ENCODE peak calls at places on chromosome 15, in ten cellular contexts. One of them, this sample, is unnamed.

GRCh38 chr15:78208341-78208844 is 26.0 kb downstream of the ACSBG1 start:
- DNase-seq in WERI-Rb-1: no peak
- DNase-seq in neural progenitor cell: no peak
- DNase-seq in brain microvascular endothelial cell: no peak
- DNase-seq in epithelial cell of esophagus: no peak
- DNase-seq in lower lobe of right lung: no peak
- DNase-seq in uterus: no peak
- DNase-seq in cardiac muscle cell: no peak
- DNase-seq in HFFc6: no peak
- DNase-seq in breast epithelium: peak
- DNase-seq in this sample: no peak

GRCh38 chr15:51243774-51244173 is 94.6 kb downstream of the CYP19A1 start:
- DNase-seq in HFFc6: no peak
- DNase-seq in cardiac muscle cell: no peak
- DNase-seq in lower lobe of right lung: no peak
- DNase-seq in uterus: no peak
- DNase-seq in WERI-Rb-1: no peak
- DNase-seq in epithelial cell of esophagus: peak
- DNase-seq in neural progenitor cell: no peak
- DNase-seq in breast epithelium: no peak
- DNase-seq in brain microvascular endothelial cell: no peak
- DNase-seq in this sample: no peak

GRCh38 chr15:63221346-63221745 is 31.9 kb downstream of the RAB8B start:
- DNase-seq in WERI-Rb-1: no peak
- DNase-seq in breast epithelium: no peak
- DNase-seq in uterus: no peak
- DNase-seq in brain microvascular endothelial cell: no peak
- DNase-seq in lower lobe of right lung: no peak
- DNase-seq in cardiac muscle cell: no peak
- DNase-seq in neural progenitor cell: no peak
- DNase-seq in HFFc6: peak
- DNase-seq in epithelial cell of esophagus: peak
- DNase-seq in this sample: no peak

GRCh38 chr15:78006567-78007205 is 70.8 kb downstream of the TBC1D2B start:
- DNase-seq in HFFc6: no peak
- DNase-seq in cardiac muscle cell: no peak
- DNase-seq in neural progenitor cell: no peak
- DNase-seq in brain microvascular endothelial cell: no peak
- DNase-seq in epithelial cell of esophagus: no peak
- DNase-seq in WERI-Rb-1: no peak
- DNase-seq in lower lobe of right lung: no peak
- DNase-seq in uterus: no peak
- DNase-seq in breast epithelium: no peak
- DNase-seq in this sample: no peak

GRCh38 chr15:63434567-63435219 is 53.0 kb upstream of the CA12 start:
- DNase-seq in uterus: no peak
- DNase-seq in cardiac muscle cell: no peak
- DNase-seq in breast epithelium: no peak
- DNase-seq in HFFc6: no peak
- DNase-seq in neural progenitor cell: no peak
- DNase-seq in brain microvascular endothelial cell: no peak
- DNase-seq in epithelial cell of esophagus: no peak
- DNase-seq in lower lobe of right lung: no peak
- DNase-seq in WERI-Rb-1: no peak
- DNase-seq in this sample: no peak

GRCh38 chr15:28021281-28022039 is 77.7 kb downstream of the OCA2 start:
- DNase-seq in lower lobe of right lung: peak
- DNase-seq in breast epithelium: no peak
- DNase-seq in HFFc6: no peak
- DNase-seq in cardiac muscle cell: peak
- DNase-seq in WERI-Rb-1: peak
- DNase-seq in brain microvascular endothelial cell: peak
- DNase-seq in epithelial cell of esophagus: peak
- DNase-seq in neural progenitor cell: peak
- DNase-seq in uterus: no peak
- DNase-seq in this sample: peak

GRCh38 chr15:25862469-25863066 is 559 bp downstream of the ATP10A start:
- DNase-seq in neural progenitor cell: peak
- DNase-seq in WERI-Rb-1: peak
- DNase-seq in epithelial cell of esophagus: peak
- DNase-seq in breast epithelium: peak
- DNase-seq in uterus: no peak
- DNase-seq in HFFc6: no peak
- DNase-seq in cardiac muscle cell: peak
- DNase-seq in lower lobe of right lung: peak
- DNase-seq in brain microvascular endothelial cell: no peak
- DNase-seq in this sample: peak

GRCh38 chr15:95174880-95175279 is 943.5 kb downstream of the MCTP2 start:
- DNase-seq in epithelial cell of esophagus: peak
- DNase-seq in brain microvascular endothelial cell: no peak
- DNase-seq in uterus: no peak
- DNase-seq in WERI-Rb-1: no peak
- DNase-seq in HFFc6: no peak
- DNase-seq in neural progenitor cell: no peak
- DNase-seq in lower lobe of right lung: no peak
- DNase-seq in cardiac muscle cell: no peak
- DNase-seq in breast epithelium: no peak
- DNase-seq in this sample: no peak

GRCh38 chr15:35963316-35963715 is 417.4 kb upstream of the DPH6 start:
- DNase-seq in lower lobe of right lung: no peak
- DNase-seq in cardiac muscle cell: no peak
- DNase-seq in brain microvascular endothelial cell: no peak
- DNase-seq in epithelial cell of esophagus: peak
- DNase-seq in WERI-Rb-1: no peak
- DNase-seq in breast epithelium: no peak
- DNase-seq in neural progenitor cell: no peak
- DNase-seq in uterus: no peak
- DNase-seq in HFFc6: no peak
- DNase-seq in this sample: no peak

GRCh38 chr15:89200182-89200581 is 21.2 kb downstream of the RLBP1 start:
- DNase-seq in WERI-Rb-1: no peak
- DNase-seq in HFFc6: no peak
- DNase-seq in brain microvascular endothelial cell: no peak
- DNase-seq in epithelial cell of esophagus: no peak
- DNase-seq in cardiac muscle cell: no peak
- DNase-seq in uterus: no peak
- DNase-seq in neural progenitor cell: no peak
- DNase-seq in breast epithelium: no peak
- DNase-seq in lower lobe of right lung: no peak
- DNase-seq in this sample: no peak

GRCh38 chr15:37125143-37125542 is 24.8 kb upstream of the MEIS2 start:
- DNase-seq in lower lobe of right lung: no peak
- DNase-seq in breast epithelium: no peak
- DNase-seq in neural progenitor cell: no peak
- DNase-seq in uterus: no peak
- DNase-seq in WERI-Rb-1: no peak
- DNase-seq in epithelial cell of esophagus: no peak
- DNase-seq in brain microvascular endothelial cell: peak
- DNase-seq in cardiac muscle cell: no peak
- DNase-seq in HFFc6: no peak
- DNase-seq in this sample: no peak

GRCh38 chr15:27627623-27628022 is 471.5 kb downstream of the OCA2 start:
- DNase-seq in HFFc6: no peak
- DNase-seq in epithelial cell of esophagus: no peak
- DNase-seq in neural progenitor cell: no peak
- DNase-seq in uterus: no peak
- DNase-seq in breast epithelium: no peak
- DNase-seq in cardiac muscle cell: no peak
- DNase-seq in brain microvascular endothelial cell: no peak
- DNase-seq in WERI-Rb-1: no peak
- DNase-seq in lower lobe of right lung: no peak
- DNase-seq in this sample: no peak

GRCh38 chr15:58227706-58228543 is 89.7 kb downstream of the AQP9 start:
- DNase-seq in breast epithelium: peak
- DNase-seq in lower lobe of right lung: peak
- DNase-seq in uterus: peak
- DNase-seq in brain microvascular endothelial cell: peak
- DNase-seq in WERI-Rb-1: peak
- DNase-seq in cardiac muscle cell: peak
- DNase-seq in epithelial cell of esophagus: peak
- DNase-seq in neural progenitor cell: peak
- DNase-seq in HFFc6: peak
- DNase-seq in this sample: peak
- TF ChIP-seq CTCF in breast epithelium: peak
- TF ChIP-seq CTCF in lower lobe of right lung: peak
- TF ChIP-seq CTCF in uterus: peak
- TF ChIP-seq CTCF in brain microvascular endothelial cell: peak
- TF ChIP-seq CTCF in WERI-Rb-1: peak
- TF ChIP-seq CTCF in cardiac muscle cell: peak
- TF ChIP-seq CTCF in epithelial cell of esophagus: peak
- TF ChIP-seq CTCF in neural progenitor cell: peak
- TF ChIP-seq CTCF in HFFc6: peak
- TF ChIP-seq CTCF in this sample: peak

GRCh38 chr15:47551079-47551478 is 166.2 kb upstream of the SEMA6D start:
- DNase-seq in brain microvascular endothelial cell: no peak
- DNase-seq in lower lobe of right lung: no peak
- DNase-seq in epithelial cell of esophagus: peak
- DNase-seq in HFFc6: no peak
- DNase-seq in neural progenitor cell: peak
- DNase-seq in WERI-Rb-1: peak
- DNase-seq in uterus: no peak
- DNase-seq in breast epithelium: no peak
- DNase-seq in cardiac muscle cell: peak
- DNase-seq in this sample: peak
- TF ChIP-seq CTCF in brain microvascular endothelial cell: peak
- TF ChIP-seq CTCF in lower lobe of right lung: no peak
- TF ChIP-seq CTCF in epithelial cell of esophagus: no peak
- TF ChIP-seq CTCF in HFFc6: peak
- TF ChIP-seq CTCF in neural progenitor cell: peak
- TF ChIP-seq CTCF in WERI-Rb-1: peak
- TF ChIP-seq CTCF in uterus: no peak
- TF ChIP-seq CTCF in breast epithelium: no peak
- TF ChIP-seq CTCF in cardiac muscle cell: peak
- TF ChIP-seq CTCF in this sample: no peak

GRCh38 chr15:49372366-49372765 is 50.7 kb upstream of the FGF7 start:
- DNase-seq in cardiac muscle cell: peak
- DNase-seq in uterus: no peak
- DNase-seq in neural progenitor cell: peak
- DNase-seq in brain microvascular endothelial cell: no peak
- DNase-seq in breast epithelium: no peak
- DNase-seq in lower lobe of right lung: no peak
- DNase-seq in WERI-Rb-1: no peak
- DNase-seq in epithelial cell of esophagus: no peak
- DNase-seq in HFFc6: no peak
- DNase-seq in this sample: no peak

GRCh38 chr15:49366496-49366895 is 56.5 kb upstream of the FGF7 start:
- DNase-seq in lower lobe of right lung: no peak
- DNase-seq in WERI-Rb-1: no peak
- DNase-seq in uterus: no peak
- DNase-seq in neural progenitor cell: no peak
- DNase-seq in HFFc6: no peak
- DNase-seq in epithelial cell of esophagus: no peak
- DNase-seq in cardiac muscle cell: no peak
- DNase-seq in breast epithelium: no peak
- DNase-seq in brain microvascular endothelial cell: no peak
- DNase-seq in this sample: no peak

DNA sequence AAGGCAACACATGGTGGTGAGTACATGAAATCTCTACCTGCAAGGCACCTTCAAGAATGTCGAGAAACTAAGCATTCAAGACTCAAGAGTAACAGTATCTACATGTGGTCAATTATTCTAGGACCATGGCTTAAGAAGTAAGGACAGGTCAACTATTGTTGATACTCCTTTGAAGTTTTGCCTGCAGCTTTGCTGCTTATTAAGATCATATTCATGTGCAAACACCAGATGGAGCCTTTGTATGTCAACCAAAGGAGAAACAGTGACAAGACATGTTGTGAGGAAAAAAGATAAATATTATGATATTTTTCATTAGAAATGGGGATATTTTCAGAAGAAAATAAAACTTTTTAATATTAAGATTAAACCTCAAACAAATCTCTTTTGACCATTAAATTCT is 52.3 kb upstream of the FGF7 start:
- DNase-seq in cardiac muscle cell: peak
- DNase-seq in lower lobe of right lung: no peak
- DNase-seq in HFFc6: peak
- DNase-seq in uterus: no peak
- DNase-seq in brain microvascular endothelial cell: peak
- DNase-seq in epithelial cell of esophagus: peak
- DNase-seq in neural progenitor cell: no peak
- DNase-seq in WERI-Rb-1: no peak
- DNase-seq in breast epithelium: no peak
- DNase-seq in this sample: no peak
- TF ChIP-seq CTCF in cardiac muscle cell: peak
- TF ChIP-seq CTCF in lower lobe of right lung: no peak
- TF ChIP-seq CTCF in HFFc6: peak
- TF ChIP-seq CTCF in uterus: no peak
- TF ChIP-seq CTCF in brain microvascular endothelial cell: peak
- TF ChIP-seq CTCF in epithelial cell of esophagus: peak
- TF ChIP-seq CTCF in neural progenitor cell: no peak
- TF ChIP-seq CTCF in WERI-Rb-1: no peak
- TF ChIP-seq CTCF in breast epithelium: no peak
- TF ChIP-seq CTCF in this sample: no peak

GRCh38 chr15:76669521-76669920 is 235.6 kb downstream of the SCAPER start:
- DNase-seq in uterus: no peak
- DNase-seq in HFFc6: no peak
- DNase-seq in WERI-Rb-1: no peak
- DNase-seq in brain microvascular endothelial cell: no peak
- DNase-seq in epithelial cell of esophagus: no peak
- DNase-seq in lower lobe of right lung: no peak
- DNase-seq in neural progenitor cell: no peak
- DNase-seq in breast epithelium: no peak
- DNase-seq in cardiac muscle cell: no peak
- DNase-seq in this sample: no peak
- TF ChIP-seq CTCF in uterus: no peak
- TF ChIP-seq CTCF in HFFc6: no peak
- TF ChIP-seq CTCF in WERI-Rb-1: no peak
- TF ChIP-seq CTCF in brain microvascular endothelial cell: no peak
- TF ChIP-seq CTCF in epithelial cell of esophagus: no peak
- TF ChIP-seq CTCF in lower lobe of right lung: no peak
- TF ChIP-seq CTCF in neural progenitor cell: no peak
- TF ChIP-seq CTCF in breast epithelium: no peak
- TF ChIP-seq CTCF in cardiac muscle cell: no peak
- TF ChIP-seq CTCF in this sample: no peak

This sample was measured in nephron progenitor cell.